ENCODE peak calls at places on chromosomes 12 and 14, in four cellular contexts. K, B, Z and I are unnamed samples.

GRCh38 chr12:101859664-101860607 is 17.4 kb upstream of the DRAM1 start:
- DNase-seq in K (no peak), B (no peak), Z (no peak), I (no peak)

GRCh38 chr14:34355584-34356266 is 106.3 kb downstream of the SPTSSA start:
- DNase-seq in K (no peak), B (no peak), Z (no peak), I (peak; percentile 44)

GRCh38 chr14:76761198-76761848 is at the start of gene VASH1:
- DNase-seq in K (no peak), B (peak; percentile 51), Z (peak; percentile 79), I (peak; percentile 29)

GRCh38 chr12:110039085-110039807 is 9.1 kb downstream of the C12orf76 start:
- DNase-seq in K (peak; percentile 73), B (peak; percentile 23), Z (no peak), I (peak; percentile 89)

GRCh38 chr12:120649442-120650248 is 9.2 kb downstream of the CABP1 start:
- DNase-seq in K (no peak), B (no peak), Z (no peak), I (no peak)

GRCh38 chr14:76537912-76538647 is 162.1 kb downstream of the ESRRB start:
- DNase-seq in K (no peak), B (no peak), Z (no peak), I (no peak)

GRCh38 chr12:28563286-28563685 is 373.0 kb downstream of the CCDC91 start:
- DNase-seq in K (no peak), B (no peak), Z (no peak), I (peak; percentile 57)

GRCh38 chr14:76769636-76770292 is 8.5 kb downstream of the VASH1 start:
- DNase-seq in K (no peak), B (no peak), Z (peak; percentile 49), I (no peak)

GRCh38 chr12:59624732-59625455 is 29.1 kb downstream of the SLC16A7 start:
- DNase-seq in K (no peak), B (no peak), Z (no peak), I (no peak)

GRCh38 chr12:7156259-7157197 is 26.4 kb downstream of the CLSTN3 start:
- DNase-seq in K (no peak), B (no peak), Z (no peak), I (no peak)

GRCh38 chr14:34650786-34651584 is 21.0 kb upstream of the SNX6 start:
- DNase-seq in K (peak; percentile 76), B (no peak), Z (no peak), I (peak; percentile 96)

GRCh38 chr12:120012067-120012621 is 23.1 kb downstream of the BICDL1 start:
- DNase-seq in K (no peak), B (peak; percentile 65), Z (no peak), I (no peak)

GRCh38 chr14:101708853-101709532 is 52.5 kb upstream of the PPP2R5C start:
- DNase-seq in K (no peak), B (no peak), Z (no peak), I (no peak)

GRCh38 chr14:104805326-104805678 is 4.4 kb downstream of the ZBTB42 start:
- DNase-seq in K (no peak), B (no peak), Z (no peak), I (no peak)

GRCh38 chr12:110304061-110304551 is 23.1 kb downstream of the ATP2A2 start:
- DNase-seq in K (no peak), B (no peak), Z (no peak), I (no peak)

GRCh38 chr14:21997300-21997699 is 323.7 kb upstream of the OR4E1 start:
- DNase-seq in K (no peak), B (no peak), Z (no peak), I (no peak)

GRCh38 chr12:104356231-104357115 is 52.9 kb downstream of the EID3 start:
- DNase-seq in K (peak; percentile 50), B (no peak), Z (peak; percentile 60), I (no peak)

GRCh38 chr12:74339211-74339610 is 198.4 kb upstream of the ATXN7L3B start:
- DNase-seq in K (no peak), B (no peak), Z (no peak), I (no peak)

GRCh38 chr14:105492966-105493871 is 2.2 kb downstream of the TEDC1 start:
- DNase-seq in K (peak; percentile 67), B (no peak), Z (no peak), I (no peak)

GRCh38 chr12:78157199-78157598 is 326.5 kb downstream of the NAV3 start:
- DNase-seq in K (no peak), B (no peak), Z (no peak), I (no peak)

GRCh38 chr14:29846339-29847129 is 81.1 kb downstream of the PRKD1 start:
- DNase-seq in K (no peak), B (no peak), Z (no peak), I (no peak)

GRCh38 chr14:94573706-94574105 is 7.5 kb upstream of the SERPINA5 start:
- DNase-seq in K (no peak), B (no peak), Z (no peak), I (no peak)

GRCh38 chr14:101035466-101036225 is 132.1 kb upstream of the RTL1 start:
- DNase-seq in K (peak; percentile 42), B (no peak), Z (no peak), I (no peak)

GRCh38 chr14:77339407-77339806 is 18.6 kb downstream of the GSTZ1 start:
- DNase-seq in K (no peak), B (no peak), Z (no peak), I (peak; percentile 14)

GRCh38 chr12:106918746-106919145 is 37.0 kb upstream of the TMEM263 start:
- DNase-seq in K (no peak), B (no peak), Z (no peak), I (no peak)

GRCh38 chr12:107385518-107385917 is 292.2 kb upstream of the CRY1 start:
- DNase-seq in K (no peak), B (no peak), Z (no peak), I (no peak)

GRCh38 chr14:104115131-104115600 is 23.2 kb upstream of the KIF26A start:
- DNase-seq in K (peak; percentile 50), B (no peak), Z (no peak), I (no peak)

GRCh38 chr12:113310489-113310888 is 24.4 kb downstream of the SLC8B1 start:
- DNase-seq in K (no peak), B (no peak), Z (no peak), I (no peak)
- TF ChIP-seq CTCF in K (no peak), B (no peak), Z (no peak), I (no peak)

GRCh38 chr14:64763801-64764511 is 59.7 kb downstream of the PLEKHG3 start:
- DNase-seq in K (no peak), B (no peak), Z (no peak), I (no peak)
- TF ChIP-seq CTCF in K (no peak), B (no peak), Z (no peak), I (no peak)

DNA sequence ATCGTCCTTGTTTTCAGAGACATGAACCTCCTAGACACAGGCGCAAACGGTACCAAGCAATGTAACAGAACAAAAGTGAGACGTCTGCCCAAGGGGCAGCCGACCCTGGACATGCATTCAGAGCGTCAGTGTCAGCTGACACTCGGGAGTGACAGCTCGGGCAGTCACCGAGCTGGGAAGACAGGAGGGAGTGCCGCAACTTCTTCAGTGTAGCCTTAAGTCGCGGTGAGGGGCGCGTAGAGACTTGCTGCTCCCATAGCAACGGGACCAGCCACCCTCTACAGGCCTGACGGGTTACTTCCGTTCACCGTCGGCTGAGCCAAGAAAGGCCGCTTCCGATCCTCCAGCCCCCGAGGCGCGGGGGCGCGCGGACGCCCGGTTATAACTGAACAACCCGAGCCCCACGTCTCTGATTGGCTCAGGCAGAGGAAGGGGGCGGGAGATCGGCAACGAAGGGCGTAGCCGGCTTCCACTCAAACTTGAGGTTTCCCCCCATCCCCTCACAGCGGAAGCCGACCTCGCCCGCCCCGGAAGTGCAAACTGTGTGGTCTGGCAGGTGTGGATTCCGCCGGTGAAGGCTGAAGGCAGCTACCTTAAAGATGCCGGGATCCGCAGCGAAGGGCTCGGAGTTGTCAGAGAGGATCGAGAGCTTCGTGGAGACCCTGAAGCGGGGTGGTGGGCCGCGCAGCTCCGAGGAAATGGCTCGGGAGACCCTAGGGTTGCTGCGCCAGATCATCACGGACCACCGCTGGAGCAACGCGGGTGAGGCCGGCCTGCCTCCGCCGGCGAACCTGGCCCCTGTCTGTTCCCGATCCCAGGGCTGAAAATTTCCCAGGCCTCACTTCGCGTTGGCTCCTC is at the start of gene EIF2B2:
- DNase-seq in K (peak; percentile 99), B (peak; percentile 99), Z (peak; percentile 97), I (peak; percentile 86)
- TF ChIP-seq CTCF in K (peak; percentile 20), B (no peak), Z (peak; percentile 54), I (no peak)

GRCh38 chr12:27523642-27524488 is at the start of gene PPFIBP1:
- DNase-seq in K (peak; percentile 100), B (peak; percentile 99), Z (peak; percentile 97), I (peak; percentile 96)
- TF ChIP-seq CTCF in K (peak; percentile 31), B (no peak), Z (peak; percentile 50), I (peak; percentile 41)

GRCh38 chr12:1591029-1591428 is 3.4 kb downstream of the FBXL14 start:
- DNase-seq in K (no peak), B (peak; percentile 36), Z (no peak), I (no peak)
- TF ChIP-seq CTCF in K (no peak), B (peak; percentile 48), Z (peak; percentile 36), I (no peak)

GRCh38 chr12:13942826-13943225 is 38.6 kb downstream of the GRIN2B start:
- DNase-seq in K (no peak), B (no peak), Z (no peak), I (no peak)

GRCh38 chr12:13937735-13938134 is 43.7 kb downstream of the GRIN2B start:
- DNase-seq in K (no peak), B (no peak), Z (no peak), I (no peak)

GRCh38 chr12:13945236-13945635 is 36.2 kb downstream of the GRIN2B start:
- DNase-seq in K (no peak), B (no peak), Z (no peak), I (no peak)

GRCh38 chr12:13940466-13940865 is 40.9 kb downstream of the GRIN2B start:
- DNase-seq in K (no peak), B (no peak), Z (no peak), I (no peak)

GRCh38 chr12:13941258-13942249 is 39.8 kb downstream of the GRIN2B start:
- DNase-seq in K (no peak), B (no peak), Z (no peak), I (no peak)
- TF ChIP-seq CTCF in K (no peak), B (no peak), Z (peak; percentile 80), I (no peak)

DNA sequence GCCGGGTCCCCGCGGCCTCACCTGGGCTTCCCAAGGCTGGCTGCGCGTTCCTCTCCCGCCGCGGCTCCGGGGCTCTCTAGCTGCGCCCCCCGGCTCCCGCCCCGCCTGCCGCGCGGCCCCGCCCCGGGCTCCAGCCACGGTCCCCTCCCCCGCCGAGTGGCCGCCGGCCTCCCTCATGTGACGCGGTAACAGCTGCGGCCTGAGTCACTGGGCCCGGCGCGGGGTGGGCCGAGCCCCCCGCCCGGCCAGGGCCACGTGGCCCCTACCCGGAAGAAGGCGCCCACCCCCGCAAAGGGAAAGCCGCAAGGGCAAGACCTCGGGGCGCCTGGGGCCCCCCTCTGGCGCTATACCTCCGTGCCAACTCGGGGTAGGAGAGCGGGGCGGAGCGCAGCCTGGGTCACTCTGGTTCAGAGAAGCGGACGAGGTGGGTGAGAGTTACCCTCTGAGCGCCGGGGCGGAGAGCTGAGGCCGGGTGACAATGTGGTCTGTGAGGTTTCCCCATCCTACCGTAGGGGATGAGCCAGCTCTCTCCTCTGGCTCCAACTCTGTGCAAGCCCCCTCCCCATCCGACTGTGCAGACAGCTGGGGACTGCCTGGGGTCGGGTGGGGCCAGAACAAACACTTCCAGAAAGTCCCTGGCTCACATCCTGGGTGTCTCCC is at the start of gene CD63:
- DNase-seq in K (peak; percentile 96), B (peak; percentile 59), Z (no peak), I (no peak)
- TF ChIP-seq CTCF in K (no peak), B (no peak), Z (no peak), I (no peak)